ENCODE peak calls at places on chromosomes 12 and 14, in ten cellular contexts. M is tibial artery, R is esophagus squamous epithelium, X is uterus, K is body of pancreas, C is left ventricle myocardium inferior, W is thoracic aorta, Y is breast epithelium, V is IMR-90, T is GM23338. G is an unnamed sample.

GRCh38 chr12:50567926-50568325 is 63.1 kb downstream of the DIP2B start:
- DNase-seq in C (no peak), X (no peak), K (no peak), M (no peak), Y (no peak), V (peak; percentile 63), T (no peak), R (no peak), W (no peak), G (no peak)

GRCh38 chr12:75923964-75924666 is 107.5 kb downstream of the PHLDA1 start:
- DNase-seq in Y (no peak), M (no peak), V (no peak), T (no peak), W (no peak), C (no peak), R (no peak), X (no peak), K (no peak), G (no peak)

GRCh38 chr12:31491819-31492598 is 98.9 kb downstream of the DENND5B start:
- DNase-seq in T (peak; percentile 31), R (no peak), X (no peak), V (peak; percentile 85), C (no peak), W (no peak), Y (peak; percentile 39), M (no peak), K (peak; percentile 11), G (peak; percentile 47)

GRCh38 chr12:130480887-130481286 is 143.2 kb downstream of the PIWIL1 start:
- DNase-seq in X (no peak), Y (no peak), C (no peak), R (no peak), K (no peak), W (no peak), M (no peak), V (no peak), T (no peak), G (no peak)

GRCh38 chr12:124392991-124393790 is 98.3 kb downstream of the RFLNA start:
- DNase-seq in Y (peak; percentile 76), K (peak; percentile 88), M (peak; percentile 99), C (peak; percentile 94), W (peak; percentile 77), T (no peak), R (no peak), V (peak; percentile 58), X (peak; percentile 93), G (peak; percentile 97)

GRCh38 chr12:89618113-89618862 is 90.3 kb downstream of the ATP2B1 start:
- DNase-seq in C (no peak), X (no peak), W (no peak), T (no peak), Y (no peak), V (no peak), K (no peak), R (no peak), M (no peak), G (no peak)

GRCh38 chr12:112839386-112839972 is 47.9 kb downstream of the RPH3A start:
- DNase-seq in Y (no peak), W (no peak), K (no peak), R (no peak), T (peak; percentile 55), X (no peak), V (peak; percentile 47), C (no peak), M (no peak), G (no peak)

GRCh38 chr14:79278798-79279644 is 932.3 kb downstream of the DIO2 start:
- DNase-seq in C (peak; percentile 48), W (peak; percentile 45), T (peak; percentile 93), V (peak; percentile 92), M (peak; percentile 87), Y (peak; percentile 86), K (peak; percentile 94), R (no peak), X (peak; percentile 76), G (peak; percentile 68)

GRCh38 chr14:104442611-104443390 is 136.8 kb upstream of the C14orf180 start:
- DNase-seq in R (no peak), Y (no peak), V (no peak), C (no peak), K (no peak), X (no peak), W (no peak), T (no peak), M (peak; percentile 48), G (no peak)

GRCh38 chr12:108890208-108890607 is 10.3 kb downstream of the DAO start:
- DNase-seq in C (no peak), V (peak; percentile 15), M (no peak), W (no peak), T (peak; percentile 39), X (no peak), Y (no peak), K (no peak), R (no peak), G (no peak)

GRCh38 chr14:105151838-105152793 is 16.5 kb downstream of the JAG2 start:
- DNase-seq in Y (no peak), V (no peak), M (no peak), W (no peak), T (no peak), R (no peak), X (no peak), K (no peak), C (no peak), G (no peak)

GRCh38 chr12:28110329-28110728 is 79.9 kb upstream of the CCDC91 start:
- DNase-seq in M (no peak), T (peak; percentile 46), V (no peak), X (no peak), C (no peak), R (no peak), W (no peak), Y (no peak), K (no peak), G (no peak)

GRCh38 chr12:26614217-26614616 is 218.8 kb downstream of the ITPR2 start:
- DNase-seq in W (no peak), M (no peak), T (peak; percentile 71), X (peak; percentile 35), Y (no peak), C (no peak), V (peak; percentile 26), R (no peak), K (peak; percentile 10), G (no peak)

GRCh38 chr12:120971299-120972180 is 6.8 kb upstream of the HNF1A start:
- DNase-seq in T (peak; percentile 78), Y (no peak), K (peak; percentile 61), C (no peak), M (no peak), R (no peak), V (peak; percentile 63), W (no peak), X (no peak), G (peak; percentile 27)
- TF ChIP-seq CTCF in T (peak; percentile 87), Y (no peak), K (peak; percentile 56), C (peak; percentile 83), M (peak; percentile 78), R (peak; percentile 51), V (peak; percentile 84), W (peak; percentile 72), X (peak; percentile 74), G (peak; percentile 75)

DNA sequence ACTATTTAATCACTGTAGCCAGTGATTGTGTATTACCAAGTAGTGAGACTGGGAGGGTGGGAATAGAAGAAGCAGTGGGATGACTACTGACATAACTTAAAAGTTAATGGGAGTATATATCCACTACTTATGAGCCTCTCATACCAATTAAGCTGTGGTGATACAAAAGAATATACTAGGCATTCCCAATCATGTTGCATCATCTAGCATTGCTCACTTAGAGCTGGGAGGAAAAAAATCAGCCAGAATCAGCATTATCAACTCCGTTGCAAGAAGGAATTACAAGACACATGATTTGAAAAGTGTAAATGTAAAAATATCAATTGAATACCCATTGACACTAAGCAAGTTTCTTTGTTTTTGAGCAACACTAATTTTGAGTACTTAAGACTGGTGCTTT is 745 bp upstream of the PPP1R36 start:
- DNase-seq in K (no peak), X (no peak), T (no peak), C (no peak), R (no peak), M (no peak), Y (no peak), V (peak; percentile 12), W (no peak), G (no peak)
- H3K4me3 ChIP-seq in K (no peak overlapping the region), X (no peak overlapping the region), T (peak overlapping the region; percentile 61), C (no peak overlapping the region), R (no peak overlapping the region), M (no peak overlapping the region), Y (no peak overlapping the region), V (no peak overlapping the region), W (no peak overlapping the region), G (no peak overlapping the region)

GRCh38 chr12:6963741-6964446 is 6.6 kb downstream of the PHB2 start:
- DNase-seq in X (no peak), M (no peak), R (no peak), V (no peak), T (no peak), Y (no peak), W (no peak), K (peak; percentile 62), C (peak; percentile 15), G (no peak)

GRCh38 chr12:6966351-6966750 is 4.1 kb downstream of the PHB2 start:
- DNase-seq in R (no peak), V (no peak), Y (no peak), T (no peak), M (no peak), K (no peak), W (no peak), X (no peak), C (no peak), G (no peak)

GRCh38 chr12:6964605-6965025 is 5.8 kb downstream of the PHB2 start:
- DNase-seq in X (no peak), K (no peak), Y (no peak), M (no peak), T (no peak), R (no peak), V (no peak), C (no peak), W (no peak), G (no peak)

GRCh38 chr12:6965714-6966113 is 4.8 kb downstream of the PHB2 start:
- DNase-seq in X (no peak), M (no peak), W (no peak), T (no peak), C (no peak), K (no peak), R (no peak), Y (no peak), V (no peak), G (no peak)

GRCh38 chr12:6965026-6965661 is 5.3 kb downstream of the PHB2 start:
- DNase-seq in C (peak; percentile 87), K (peak; percentile 94), R (no peak), T (peak; percentile 96), X (peak; percentile 86), Y (peak; percentile 86), M (peak; percentile 89), W (no peak), V (peak; percentile 82), G (peak; percentile 95)
- H3K36me3 ChIP-seq in C (peaks cover 42% of the 10 kb centered on the region), K (no peaks in the 10 kb centered on the region), R (peaks cover 44% of the 10 kb centered on the region), T (peaks cover 31% of the 10 kb centered on the region), X (no peaks in the 10 kb centered on the region), Y (peaks cover 8% of the 10 kb centered on the region), M (peaks cover 43% of the 10 kb centered on the region), W (peaks cover 37% of the 10 kb centered on the region), V (peaks cover 38% of the 10 kb centered on the region), G (no peaks in the 10 kb centered on the region)

DNA sequence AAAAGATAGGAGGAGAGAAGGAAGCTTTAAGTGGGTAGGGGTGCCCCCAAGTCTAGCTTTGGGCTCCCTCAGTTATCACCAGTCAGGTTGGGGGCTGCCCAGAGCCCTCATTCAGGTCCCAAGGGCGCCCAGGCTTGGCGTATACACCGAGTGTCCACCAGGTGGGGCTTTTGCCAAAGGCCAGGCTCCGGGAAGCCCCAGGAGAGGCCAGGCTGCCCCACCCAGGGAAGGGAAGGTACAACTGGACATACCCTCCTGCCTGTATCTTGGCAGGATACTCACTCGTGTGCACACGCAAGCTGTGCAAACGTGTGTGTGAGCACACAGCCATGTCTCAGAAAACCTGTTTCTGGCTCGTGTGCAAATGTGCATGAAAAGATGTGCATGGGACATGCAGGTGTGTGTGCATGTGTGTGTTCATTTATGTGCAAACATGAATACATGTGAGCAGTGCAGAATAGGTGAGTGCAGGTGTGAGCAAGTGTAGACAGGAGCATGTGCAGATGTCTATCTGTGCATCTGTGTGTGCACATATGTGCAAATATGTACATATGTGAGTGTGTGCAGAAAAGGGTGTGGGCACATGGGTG is 103.9 kb upstream of the MYL2 start:
- DNase-seq in R (no peak), W (no peak), Y (no peak), M (no peak), C (peak; percentile 51), K (peak; percentile 55), T (peak; percentile 88), X (no peak), V (peak; percentile 4), G (peak; percentile 66)
- TF ChIP-seq CTCF in R (peak; percentile 49), W (peak; percentile 33), Y (no peak), M (peak; percentile 19), C (peak; percentile 78), K (peak; percentile 67), T (peak; percentile 78), X (peak; percentile 51), V (peak; percentile 48), G (peak; percentile 74)